ENCODE peak calls at places on chromosome 1, in ten cellular contexts. S, B, C, H, T, Y, D, W, V and I are unnamed samples.

GRCh38 chr1:109620396-109620817 is 770 bp downstream of the AMPD2 start:
- DNase-seq in C (peak), B (no peak), V (peak), Y (peak), H (peak), T (no peak), S (no peak), W (no peak), D (no peak), I (no peak)

GRCh38 chr1:27132624-27133023 is 22.3 kb downstream of the SLC9A1 start:
- DNase-seq in Y (no peak), W (no peak), H (no peak), D (no peak), B (no peak), C (no peak), V (no peak), T (no peak), S (no peak), I (no peak)

GRCh38 chr1:161772397-161772796 is 6.3 kb downstream of the ATF6 start:
- DNase-seq in H (no peak), Y (no peak), B (no peak), V (no peak), C (no peak), D (no peak), W (no peak), S (no peak), T (no peak), I (no peak)

GRCh38 chr1:180857947-180858768 is 54.5 kb upstream of the KIAA1614 start:
- DNase-seq in D (no peak), V (no peak), S (no peak), H (no peak), W (no peak), C (no peak), B (no peak), Y (no peak), T (no peak), I (no peak)

GRCh38 chr1:94115900-94116436 is 5.0 kb downstream of the ABCA4 start:
- DNase-seq in C (no peak), B (no peak), D (no peak), H (no peak), W (no peak), V (no peak), S (no peak), T (no peak), Y (no peak), I (no peak)

GRCh38 chr1:85182700-85183099 is 18.1 kb downstream of the SYDE2 start:
- DNase-seq in D (no peak), T (no peak), C (no peak), Y (no peak), B (no peak), S (no peak), V (no peak), H (no peak), W (no peak), I (no peak)

GRCh38 chr1:153428790-153429189 is 12.5 kb downstream of the S100A7A start:
- DNase-seq in W (no peak), Y (no peak), D (no peak), B (no peak), S (no peak), T (no peak), V (no peak), H (no peak), C (no peak), I (no peak)

GRCh38 chr1:30670195-30671060 is 53.0 kb downstream of the MATN1 start:
- DNase-seq in H (no peak), T (no peak), C (no peak), W (no peak), V (no peak), S (no peak), B (no peak), D (no peak), Y (no peak), I (no peak)

GRCh38 chr1:67618285-67619018 is 66.5 kb upstream of the GADD45A start:
- DNase-seq in Y (no peak), T (no peak), V (no peak), C (no peak), H (peak), S (no peak), W (no peak), B (no peak), D (no peak), I (no peak)

GRCh38 chr1:154263465-154264332 is 8.7 kb upstream of the HAX1 start:
- DNase-seq in B (no peak), D (no peak), W (no peak), S (no peak), V (no peak), T (no peak), Y (no peak), C (no peak), H (no peak), I (no peak)